ENCODE peak calls at places on chromosomes 4 and X, in four cellular contexts. N is H9, L is heart right ventricle, O is GM23338. P is an unnamed sample.

GRCh38 chr4:170872794-170873193 is 783.0 kb upstream of the AADAT start:
- DNase-seq in N (no peak), L (no peak), O (no peak), P (no peak)

GRCh38 chr4:94015956-94016355 is 187.4 kb downstream of the ATOH1 start:
- DNase-seq in N (no peak), L (no peak), O (no peak), P (no peak)

GRCh38 chr4:105462042-105462421 is 11.8 kb downstream of the PPA2 start:
- DNase-seq in N (no peak), L (no peak), O (no peak), P (no peak)

GRCh38 chrX:119755981-119756533 is 2.3 kb upstream of the SOWAHD start:
- DNase-seq in N (no peak), L (no peak), O (no peak), P (no peak)

GRCh38 chr4:31351695-31352094 is 631.5 kb downstream of the PCDH7 start:
- DNase-seq in N (no peak), L (no peak), O (no peak), P (no peak)

GRCh38 chr4:17511041-17511949 is 595 bp downstream of the QDPR start:
- DNase-seq in N (peak; percentile 49), L (peak; percentile 44), O (peak; percentile 64), P (peak; percentile 38)

GRCh38 chr4:6469898-6470501 is 2.4 kb downstream of the PPP2R2C start:
- DNase-seq in N (peak; percentile 20), L (no peak), O (no peak), P (no peak)

GRCh38 chr4:131613086-131613823 is 1535.8 kb upstream of the PCDH10 start:
- DNase-seq in N (no peak), L (no peak), O (no peak), P (no peak)

GRCh38 chr4:7365472-7366179 is 69.1 kb downstream of the PSAPL1 start:
- DNase-seq in N (no peak), L (peak; percentile 58), O (no peak), P (peak; percentile 50)

GRCh38 chrX:23784487-23785301 is 1.7 kb downstream of the SAT1 start:
- DNase-seq in N (no peak), L (no peak), O (no peak), P (no peak)

DNA sequence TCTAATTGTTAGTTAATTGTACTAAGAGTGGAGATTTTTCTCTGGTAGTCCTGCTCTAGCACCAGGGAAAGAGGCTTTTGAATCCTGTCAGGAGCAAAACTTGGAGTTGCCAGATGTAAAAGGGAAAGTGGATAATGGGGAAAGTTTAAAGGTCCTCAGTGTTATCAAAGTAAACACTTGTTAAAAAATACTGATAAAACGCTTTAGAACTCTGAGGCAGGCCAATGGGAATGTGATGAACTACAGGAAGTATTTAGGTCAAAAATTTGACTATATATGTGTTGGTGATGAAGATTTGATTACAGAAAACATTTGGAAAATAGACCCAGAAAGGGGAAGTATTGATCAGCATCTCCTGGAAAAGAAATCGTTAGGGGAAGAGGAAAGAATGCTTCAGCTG is 32.8 kb downstream of the SERPINA7 start:
- DNase-seq in N (no peak), L (no peak), O (no peak), P (no peak)
- H3K27ac ChIP-seq in N (no peak overlapping the region), L (no peak overlapping the region), O (no peak overlapping the region), P (no peak overlapping the region)

GRCh38 chrX:110161361-110161686 is 156.6 kb downstream of the AMMECR1 start:
- DNase-seq in N (no peak), L (no peak), O (no peak), P (no peak)
- H3K27ac ChIP-seq in N (no peak overlapping the region), L (no peak overlapping the region), O (no peak overlapping the region), P (no peak overlapping the region)

DNA sequence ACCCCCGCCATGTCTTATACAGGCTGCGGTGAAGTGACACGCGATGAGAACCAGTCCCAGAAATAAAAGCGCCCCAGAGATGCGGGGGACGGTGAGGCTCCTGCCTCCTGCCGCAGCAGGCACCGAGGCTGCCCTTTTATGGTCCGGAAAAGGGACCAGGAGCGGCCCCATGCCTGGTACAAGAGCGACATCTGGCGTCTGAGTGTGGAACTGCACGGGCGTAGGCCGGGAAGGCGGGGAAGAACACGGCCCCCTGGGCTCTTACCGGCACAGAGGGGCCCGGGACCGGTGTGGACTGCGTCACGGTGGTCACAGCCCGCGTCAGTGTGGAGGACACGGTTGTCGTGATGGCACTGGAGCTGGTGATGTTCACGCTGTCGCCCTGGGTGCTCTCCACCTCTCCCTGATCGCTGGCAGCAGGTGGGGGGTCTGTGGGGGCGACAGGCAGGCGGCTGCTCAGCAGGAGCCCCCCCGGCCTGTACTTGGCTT is 8.9 kb upstream of the RENBP start:
- DNase-seq in N (peak; percentile 74), L (peak; percentile 56), O (peak; percentile 71), P (peak; percentile 7)
- H3K27ac ChIP-seq in N (no peak overlapping the region), L (no peak overlapping the region), O (no peak overlapping the region), P (peak overlapping the region; percentile 52)

DNA sequence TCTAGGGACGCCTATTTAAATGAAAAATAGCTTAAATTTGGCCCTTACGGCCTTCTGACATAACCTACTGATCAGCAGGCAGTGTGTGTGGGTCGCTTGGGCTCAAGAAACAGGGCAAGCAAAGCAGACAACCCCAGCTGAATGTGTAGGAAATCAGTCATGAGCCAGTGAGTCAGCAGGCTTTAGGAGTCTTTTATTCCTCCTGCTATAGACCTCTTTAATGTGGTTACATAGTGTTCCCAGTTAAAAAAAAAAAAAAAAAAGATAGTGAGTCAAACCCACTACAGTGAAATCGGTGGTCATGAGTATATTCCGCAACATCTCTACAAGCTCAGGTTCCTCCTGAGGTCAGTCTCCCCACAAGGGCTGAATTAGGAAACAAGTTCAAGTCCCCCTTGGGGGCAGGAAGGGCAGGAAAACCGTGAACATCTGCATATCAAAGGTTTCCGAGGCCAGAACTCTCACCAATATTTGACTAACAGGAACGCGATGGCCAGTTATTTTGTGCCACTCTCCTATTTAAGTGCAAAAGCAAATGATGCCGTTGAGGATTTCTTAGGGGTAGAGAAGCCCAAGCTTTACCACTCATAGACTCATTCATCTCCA is 32.7 kb downstream of the ACSL1 start:
- DNase-seq in N (no peak), L (no peak), O (no peak), P (no peak)
- H3K27ac ChIP-seq in N (no peak overlapping the region), L (no peak overlapping the region), O (no peak overlapping the region), P (no peak overlapping the region)

GRCh38 chr4:123399638-123400358 is 3.2 kb downstream of the SPRY1 start:
- DNase-seq in N (no peak), L (peak; percentile 21), O (no peak), P (no peak)
- H3K27ac ChIP-seq in N (no peak overlapping the region), L (peak overlapping the region; percentile 97), O (peak overlapping the region; percentile 78), P (peak overlapping the region; percentile 44)

GRCh38 chrX:139187738-139188137 is 342.8 kb upstream of the F9 start:
- DNase-seq in N (no peak), L (no peak), O (no peak), P (no peak)
- H3K27ac ChIP-seq in N (no peak overlapping the region), L (no peak overlapping the region), O (no peak overlapping the region), P (no peak overlapping the region)

P was measured in caudate nucleus.